ENCODE peak calls at places on chromosomes 13 and 19, in nine cellular contexts. One of them, this sample, is unnamed.

GRCh38 chr19:33456845-33457220 is 64.8 kb downstream of the PEPD start:
- DNase-seq in GM04504: no peak
- DNase-seq in GM19239: no peak
- DNase-seq in lung: no peak
- DNase-seq in GM13977: no peak
- DNase-seq in ELF-1: no peak
- DNase-seq in psoas muscle: no peak
- DNase-seq in H1: no peak
- DNase-seq in stimulated activated CD4-positive, alpha-beta T cell treated with anti-CD3 and anti-CD28 coated beads, Interleukin-2, amount 100 ng/mL, for 48 hours: no peak
- DNase-seq in this sample: no peak

GRCh38 chr19:4538601-4538954 is 1.3 kb downstream of the LRG1 start:
- DNase-seq in GM04504: no peak
- DNase-seq in GM19239: no peak
- DNase-seq in lung: no peak
- DNase-seq in GM13977: no peak
- DNase-seq in ELF-1: no peak
- DNase-seq in psoas muscle: no peak
- DNase-seq in H1: no peak
- DNase-seq in stimulated activated CD4-positive, alpha-beta T cell treated with anti-CD3 and anti-CD28 coated beads, Interleukin-2, amount 100 ng/mL, for 48 hours: no peak
- DNase-seq in this sample: no peak

GRCh38 chr13:65342938-65343337 is 1887.2 kb downstream of the PCDH9 start:
- DNase-seq in GM04504: no peak
- DNase-seq in GM19239: no peak
- DNase-seq in lung: no peak
- DNase-seq in GM13977: no peak
- DNase-seq in ELF-1: no peak
- DNase-seq in psoas muscle: no peak
- DNase-seq in H1: no peak
- DNase-seq in stimulated activated CD4-positive, alpha-beta T cell treated with anti-CD3 and anti-CD28 coated beads, Interleukin-2, amount 100 ng/mL, for 48 hours: no peak
- DNase-seq in this sample: no peak

GRCh38 chr19:571127-571974 is 1.0 kb upstream of the BSG start:
- DNase-seq in GM04504: no peak
- DNase-seq in GM19239: no peak
- DNase-seq in lung: peak; percentile 60
- DNase-seq in GM13977: peak; percentile 71
- DNase-seq in ELF-1: peak; percentile 85
- DNase-seq in psoas muscle: peak; percentile 21
- DNase-seq in H1: no peak
- DNase-seq in stimulated activated CD4-positive, alpha-beta T cell treated with anti-CD3 and anti-CD28 coated beads, Interleukin-2, amount 100 ng/mL, for 48 hours: peak; percentile 47
- DNase-seq in this sample: peak; percentile 87

GRCh38 chr13:50713849-50714248 is 129.6 kb downstream of the DLEU7 start:
- DNase-seq in GM04504: peak; percentile 73
- DNase-seq in GM19239: peak; percentile 28
- DNase-seq in lung: no peak
- DNase-seq in GM13977: no peak
- DNase-seq in ELF-1: no peak
- DNase-seq in psoas muscle: no peak
- DNase-seq in H1: no peak
- DNase-seq in stimulated activated CD4-positive, alpha-beta T cell treated with anti-CD3 and anti-CD28 coated beads, Interleukin-2, amount 100 ng/mL, for 48 hours: no peak
- DNase-seq in this sample: no peak

GRCh38 chr19:12195501-12195860 is 32.6 kb downstream of the ZNF136 start:
- DNase-seq in GM04504: no peak
- DNase-seq in GM19239: no peak
- DNase-seq in lung: no peak
- DNase-seq in GM13977: no peak
- DNase-seq in ELF-1: no peak
- DNase-seq in psoas muscle: no peak
- DNase-seq in H1: no peak
- DNase-seq in stimulated activated CD4-positive, alpha-beta T cell treated with anti-CD3 and anti-CD28 coated beads, Interleukin-2, amount 100 ng/mL, for 48 hours: no peak
- DNase-seq in this sample: no peak

GRCh38 chr13:64029343-64030093 is 2613.9 kb upstream of the PCDH20 start:
- DNase-seq in GM04504: no peak
- DNase-seq in GM19239: no peak
- DNase-seq in lung: peak; percentile 37
- DNase-seq in GM13977: no peak
- DNase-seq in ELF-1: no peak
- DNase-seq in psoas muscle: no peak
- DNase-seq in H1: no peak
- DNase-seq in stimulated activated CD4-positive, alpha-beta T cell treated with anti-CD3 and anti-CD28 coated beads, Interleukin-2, amount 100 ng/mL, for 48 hours: no peak
- DNase-seq in this sample: no peak

GRCh38 chr19:1855040-1855827 is 7.0 kb upstream of the REXO1 start:
- DNase-seq in GM04504: peak; percentile 84
- DNase-seq in GM19239: peak; percentile 95
- DNase-seq in lung: peak; percentile 87
- DNase-seq in GM13977: peak; percentile 96
- DNase-seq in ELF-1: peak; percentile 88
- DNase-seq in psoas muscle: peak; percentile 87
- DNase-seq in H1: peak; percentile 71
- DNase-seq in stimulated activated CD4-positive, alpha-beta T cell treated with anti-CD3 and anti-CD28 coated beads, Interleukin-2, amount 100 ng/mL, for 48 hours: peak; percentile 75
- DNase-seq in this sample: peak; percentile 86

GRCh38 chr19:42563352-42564210 is 31.1 kb downstream of the CEACAM8 start:
- DNase-seq in GM04504: peak; percentile 20
- DNase-seq in GM19239: peak; percentile 38
- DNase-seq in lung: no peak
- DNase-seq in GM13977: peak; percentile 71
- DNase-seq in ELF-1: peak; percentile 60
- DNase-seq in psoas muscle: no peak
- DNase-seq in H1: no peak
- DNase-seq in stimulated activated CD4-positive, alpha-beta T cell treated with anti-CD3 and anti-CD28 coated beads, Interleukin-2, amount 100 ng/mL, for 48 hours: no peak
- DNase-seq in this sample: peak; percentile 32

GRCh38 chr19:47310819-47311218 is 1.2 kb downstream of the C5AR1 start:
- DNase-seq in GM04504: no peak
- DNase-seq in GM19239: no peak
- DNase-seq in lung: peak; percentile 53
- DNase-seq in GM13977: no peak
- DNase-seq in ELF-1: no peak
- DNase-seq in psoas muscle: no peak
- DNase-seq in H1: no peak
- DNase-seq in stimulated activated CD4-positive, alpha-beta T cell treated with anti-CD3 and anti-CD28 coated beads, Interleukin-2, amount 100 ng/mL, for 48 hours: no peak
- DNase-seq in this sample: no peak

GRCh38 chr19:10805075-10805757 is 30.8 kb downstream of the TMED1 start:
- DNase-seq in GM04504: no peak
- DNase-seq in GM19239: no peak
- DNase-seq in lung: no peak
- DNase-seq in GM13977: no peak
- DNase-seq in ELF-1: no peak
- DNase-seq in psoas muscle: no peak
- DNase-seq in H1: no peak
- DNase-seq in stimulated activated CD4-positive, alpha-beta T cell treated with anti-CD3 and anti-CD28 coated beads, Interleukin-2, amount 100 ng/mL, for 48 hours: no peak
- DNase-seq in this sample: no peak

GRCh38 chr19:8451885-8452284 is 7.1 kb downstream of the HNRNPM start:
- DNase-seq in GM04504: peak; percentile 21
- DNase-seq in GM19239: no peak
- DNase-seq in lung: no peak
- DNase-seq in GM13977: no peak
- DNase-seq in ELF-1: no peak
- DNase-seq in psoas muscle: no peak
- DNase-seq in H1: no peak
- DNase-seq in stimulated activated CD4-positive, alpha-beta T cell treated with anti-CD3 and anti-CD28 coated beads, Interleukin-2, amount 100 ng/mL, for 48 hours: no peak
- DNase-seq in this sample: no peak

GRCh38 chr19:19368087-19368486 is 37.4 kb upstream of the GATAD2A start:
- DNase-seq in GM04504: no peak
- DNase-seq in GM19239: no peak
- DNase-seq in lung: no peak
- DNase-seq in GM13977: no peak
- DNase-seq in ELF-1: no peak
- DNase-seq in psoas muscle: no peak
- DNase-seq in H1: no peak
- DNase-seq in stimulated activated CD4-positive, alpha-beta T cell treated with anti-CD3 and anti-CD28 coated beads, Interleukin-2, amount 100 ng/mL, for 48 hours: no peak
- DNase-seq in this sample: no peak